ENCODE peak calls at places on chromosome 17, in ten cellular contexts. O is D341Med; K is SW480; H is mesothelial cell of epicardium; M is hypothalamus; X is CD8-positive, alpha-beta memory T cell; W is fibroblast of pulmonary artery; J is Calu3; V is NCI-H1436; N is hepatic stellate cell. E is an unnamed sample.

GRCh38 chr17:16479264-16479663 is 12.7 kb downstream of the LRRC75A start:
- DNase-seq in K (no peak), J (no peak), H (no peak), W (no peak), X (no peak), N (no peak), M (no peak), O (no peak), V (no peak), E (no peak)

GRCh38 chr17:35545150-35545549 is 7.7 kb upstream of the SLFN12L start:
- DNase-seq in J (no peak), M (no peak), X (no peak), O (no peak), N (no peak), H (no peak), V (no peak), W (no peak), K (no peak), E (no peak)

GRCh38 chr17:27577884-27578717 is 52.9 kb upstream of the LGALS9 start:
- DNase-seq in H (no peak), K (no peak), M (no peak), X (no peak), N (no peak), V (no peak), W (peak; percentile 70), O (peak; percentile 90), J (no peak), E (peak; percentile 77)

GRCh38 chr17:18944646-18945045 is 7.3 kb upstream of the SLC5A10 start:
- DNase-seq in K (no peak), J (no peak), V (no peak), W (no peak), M (no peak), X (no peak), O (no peak), N (no peak), H (no peak), E (no peak)

GRCh38 chr17:3026856-3027751 is 36.3 kb downstream of the OR1D5 start:
- DNase-seq in W (peak; percentile 46), O (peak; percentile 68), K (no peak), J (no peak), X (no peak), H (no peak), N (no peak), M (no peak), V (no peak), E (peak; percentile 99)

GRCh38 chr17:59954856-59955255 is 9.7 kb downstream of the RNFT1 start:
- DNase-seq in V (no peak), H (no peak), N (no peak), W (no peak), O (no peak), X (no peak), J (no peak), M (no peak), K (no peak), E (no peak)

GRCh38 chr17:14372905-14373559 is 72.2 kb downstream of the HS3ST3B1 start:
- DNase-seq in X (no peak), M (no peak), V (no peak), W (no peak), H (no peak), J (no peak), O (no peak), K (no peak), N (no peak), E (no peak)

GRCh38 chr17:1830288-1830687 is 483 bp downstream of the RPA1 start:
- DNase-seq in O (no peak), M (no peak), N (peak; percentile 16), W (no peak), K (peak; percentile 42), X (peak; percentile 28), H (no peak), J (peak; percentile 4), V (no peak), E (peak; percentile 50)

GRCh38 chr17:66555605-66556004 is 253.2 kb downstream of the PRKCA start:
- DNase-seq in H (no peak), V (no peak), M (no peak), X (no peak), N (no peak), O (no peak), W (no peak), K (no peak), J (no peak), E (no peak)

GRCh38 chr17:13036776-13037175 is 18.9 kb upstream of the ELAC2 start:
- DNase-seq in W (peak; percentile 43), H (no peak), X (no peak), K (no peak), V (no peak), N (no peak), M (no peak), J (no peak), O (no peak), E (no peak)

GRCh38 chr17:73211745-73212144 is 18.9 kb downstream of the COG1 start:
- DNase-seq in H (no peak), M (no peak), X (peak; percentile 75), O (no peak), K (no peak), W (no peak), J (no peak), V (no peak), N (no peak), E (no peak)

GRCh38 chr17:77526259-77526711 is 385.5 kb downstream of the SEC14L1 start:
- DNase-seq in W (no peak), J (no peak), K (no peak), O (no peak), M (no peak), N (no peak), V (no peak), H (no peak), X (no peak), E (no peak)

GRCh38 chr17:78709119-78709681 is 72.9 kb downstream of the CYTH1 start:
- DNase-seq in O (no peak), M (no peak), H (no peak), V (no peak), N (no peak), J (no peak), W (no peak), X (no peak), K (no peak), E (no peak)

GRCh38 chr17:73747221-73748002 is 103.2 kb upstream of the SDK2 start:
- DNase-seq in M (no peak), O (no peak), W (no peak), J (peak; percentile 54), K (no peak), H (no peak), V (peak; percentile 26), N (no peak), X (no peak), E (peak; percentile 84)

GRCh38 chr17:48544356-48545021 is 420 bp downstream of the HOXB2 start:
- DNase-seq in W (peak; percentile 81), M (no peak), X (peak; percentile 19), J (peak; percentile 70), H (peak; percentile 79), K (no peak), N (peak; percentile 75), O (no peak), V (peak; percentile 37), E (peak; percentile 17)

GRCh38 chr17:19284005-19284959 is 47.1 kb downstream of the EPN2 start:
- DNase-seq in H (no peak), O (no peak), N (no peak), X (no peak), V (no peak), J (no peak), M (no peak), K (no peak), W (no peak), E (peak; percentile 63)

GRCh38 chr17:22506861-22507260 is 814.5 kb downstream of the KCNJ18 start:
- DNase-seq in J (no peak), N (no peak), K (no peak), M (no peak), X (no peak), V (no peak), W (no peak), H (no peak), O (no peak), E (no peak)

GRCh38 chr17:76573096-76573495 is 12.6 kb downstream of the ST6GALNAC2 start:
- DNase-seq in W (no peak), K (no peak), J (no peak), V (no peak), X (no peak), O (no peak), M (no peak), H (no peak), N (no peak), E (no peak)

E was measured in NCI-H82.